ENCODE peak calls at places on chromosomes 7 and 10, in five cellular contexts. One of them, this sample, is unnamed.

GRCh38 chr10:130080461-130080814 is 30.2 kb downstream of the C10orf143 start:
- DNase-seq in T follicular helper cell: no peak
- DNase-seq in NCI-H1105 treated with DMSO at 0.1 percent for 48 hours: no peak
- DNase-seq in left ventricle myocardium inferior: no peak
- DNase-seq in amygdala: no peak
- DNase-seq in this sample: no peak

GRCh38 chr10:76388321-76388720 is 956.9 kb downstream of the LRMDA start:
- DNase-seq in amygdala: no peak
- DNase-seq in T follicular helper cell: no peak
- DNase-seq in NCI-H1105 treated with DMSO at 0.1 percent for 48 hours: no peak
- DNase-seq in left ventricle myocardium inferior: no peak
- DNase-seq in this sample: peak; percentile 34

GRCh38 chr7:46468753-46469356 is 547.8 kb upstream of the IGFBP3 start:
- DNase-seq in NCI-H1105 treated with DMSO at 0.1 percent for 48 hours: no peak
- DNase-seq in amygdala: no peak
- DNase-seq in left ventricle myocardium inferior: no peak
- DNase-seq in T follicular helper cell: no peak
- DNase-seq in this sample: no peak

GRCh38 chr10:63494951-63495350 is 26.2 kb upstream of the REEP3 start:
- DNase-seq in NCI-H1105 treated with DMSO at 0.1 percent for 48 hours: no peak
- DNase-seq in T follicular helper cell: no peak
- DNase-seq in amygdala: no peak
- DNase-seq in left ventricle myocardium inferior: no peak
- DNase-seq in this sample: no peak

GRCh38 chr10:79182763-79183467 is 114.1 kb downstream of the ZMIZ1 start:
- DNase-seq in NCI-H1105 treated with DMSO at 0.1 percent for 48 hours: no peak
- DNase-seq in amygdala: no peak
- DNase-seq in left ventricle myocardium inferior: no peak
- DNase-seq in T follicular helper cell: no peak
- DNase-seq in this sample: no peak

GRCh38 chr10:34049887-34050286 is 715.4 kb upstream of the NRP1 start:
- DNase-seq in NCI-H1105 treated with DMSO at 0.1 percent for 48 hours: no peak
- DNase-seq in amygdala: no peak
- DNase-seq in T follicular helper cell: no peak
- DNase-seq in left ventricle myocardium inferior: no peak
- DNase-seq in this sample: no peak

GRCh38 chr10:103812004-103812403 is 43.4 kb downstream of the SH3PXD2A start:
- DNase-seq in left ventricle myocardium inferior: no peak
- DNase-seq in NCI-H1105 treated with DMSO at 0.1 percent for 48 hours: no peak
- DNase-seq in T follicular helper cell: no peak
- DNase-seq in amygdala: no peak
- DNase-seq in this sample: no peak

GRCh38 chr10:101142533-101143353 is 11.6 kb downstream of the TLX1 start:
- DNase-seq in T follicular helper cell: no peak
- DNase-seq in amygdala: no peak
- DNase-seq in left ventricle myocardium inferior: no peak
- DNase-seq in NCI-H1105 treated with DMSO at 0.1 percent for 48 hours: no peak
- DNase-seq in this sample: no peak

GRCh38 chr7:36827914-36828313 is 103.6 kb upstream of the AOAH start:
- DNase-seq in amygdala: no peak
- DNase-seq in NCI-H1105 treated with DMSO at 0.1 percent for 48 hours: no peak
- DNase-seq in left ventricle myocardium inferior: no peak
- DNase-seq in T follicular helper cell: no peak
- DNase-seq in this sample: no peak

GRCh38 chr7:44112997-44113763 is 9.0 kb downstream of the AEBP1 start:
- DNase-seq in amygdala: no peak
- DNase-seq in left ventricle myocardium inferior: no peak
- DNase-seq in T follicular helper cell: no peak
- DNase-seq in NCI-H1105 treated with DMSO at 0.1 percent for 48 hours: peak; percentile 81
- DNase-seq in this sample: no peak

GRCh38 chr10:29501692-29502091 is 133.1 kb downstream of the SVIL start:
- DNase-seq in NCI-H1105 treated with DMSO at 0.1 percent for 48 hours: no peak
- DNase-seq in amygdala: no peak
- DNase-seq in left ventricle myocardium inferior: no peak
- DNase-seq in T follicular helper cell: no peak
- DNase-seq in this sample: no peak

GRCh38 chr10:58436071-58436470 is 50.9 kb downstream of the TFAM start:
- DNase-seq in left ventricle myocardium inferior: no peak
- DNase-seq in T follicular helper cell: no peak
- DNase-seq in NCI-H1105 treated with DMSO at 0.1 percent for 48 hours: peak; percentile 5
- DNase-seq in amygdala: no peak
- DNase-seq in this sample: no peak

GRCh38 chr7:71486856-71487628 is 355.1 kb downstream of the GALNT17 start:
- DNase-seq in NCI-H1105 treated with DMSO at 0.1 percent for 48 hours: no peak
- DNase-seq in left ventricle myocardium inferior: peak; percentile 18
- DNase-seq in T follicular helper cell: no peak
- DNase-seq in amygdala: no peak
- DNase-seq in this sample: peak; percentile 41

GRCh38 chr10:47419421-47419820 is 35.3 kb upstream of the ZNF488 start:
- DNase-seq in T follicular helper cell: no peak
- DNase-seq in left ventricle myocardium inferior: no peak
- DNase-seq in amygdala: no peak
- DNase-seq in NCI-H1105 treated with DMSO at 0.1 percent for 48 hours: no peak
- DNase-seq in this sample: no peak

GRCh38 chr10:97412891-97413304 is 11.8 kb upstream of the RRP12 start:
- DNase-seq in T follicular helper cell: no peak
- DNase-seq in NCI-H1105 treated with DMSO at 0.1 percent for 48 hours: no peak
- DNase-seq in amygdala: no peak
- DNase-seq in left ventricle myocardium inferior: no peak
- DNase-seq in this sample: no peak

GRCh38 chr10:43203491-43204393 is 63.1 kb downstream of the RASGEF1A start:
- DNase-seq in left ventricle myocardium inferior: no peak
- DNase-seq in NCI-H1105 treated with DMSO at 0.1 percent for 48 hours: no peak
- DNase-seq in T follicular helper cell: no peak
- DNase-seq in amygdala: no peak
- DNase-seq in this sample: no peak

GRCh38 chr10:104300736-104301292 is 31.8 kb downstream of the GSTO2 start:
- DNase-seq in NCI-H1105 treated with DMSO at 0.1 percent for 48 hours: peak; percentile 76
- DNase-seq in left ventricle myocardium inferior: peak; percentile 75
- DNase-seq in amygdala: peak; percentile 61
- DNase-seq in T follicular helper cell: no peak
- DNase-seq in this sample: peak; percentile 93

GRCh38 chr7:44761207-44762161 is 12.8 kb downstream of the ZMIZ2 start:
- DNase-seq in amygdala: no peak
- DNase-seq in T follicular helper cell: no peak
- DNase-seq in left ventricle myocardium inferior: peak; percentile 73
- DNase-seq in NCI-H1105 treated with DMSO at 0.1 percent for 48 hours: no peak
- DNase-seq in this sample: no peak

GRCh38 chr10:112698774-112699173 is 251.3 kb upstream of the TCF7L2 start:
- DNase-seq in left ventricle myocardium inferior: no peak
- DNase-seq in T follicular helper cell: no peak
- DNase-seq in amygdala: no peak
- DNase-seq in NCI-H1105 treated with DMSO at 0.1 percent for 48 hours: no peak
- DNase-seq in this sample: no peak

GRCh38 chr10:117745301-117745700 is 202.8 kb downstream of the EMX2 start:
- DNase-seq in amygdala: no peak
- DNase-seq in left ventricle myocardium inferior: no peak
- DNase-seq in T follicular helper cell: no peak
- DNase-seq in NCI-H1105 treated with DMSO at 0.1 percent for 48 hours: no peak
- DNase-seq in this sample: no peak

GRCh38 chr10:27285093-27285492 is 44.5 kb upstream of the ACBD5 start:
- DNase-seq in left ventricle myocardium inferior: no peak
- DNase-seq in amygdala: no peak
- DNase-seq in T follicular helper cell: no peak
- DNase-seq in NCI-H1105 treated with DMSO at 0.1 percent for 48 hours: no peak
- DNase-seq in this sample: no peak

GRCh38 chr10:1171182-1171581 is 115.0 kb downstream of the WDR37 start:
- DNase-seq in T follicular helper cell: no peak
- DNase-seq in left ventricle myocardium inferior: no peak
- DNase-seq in NCI-H1105 treated with DMSO at 0.1 percent for 48 hours: no peak
- DNase-seq in amygdala: no peak
- DNase-seq in this sample: no peak

GRCh38 chr10:80500572-80501380 is 36.9 kb upstream of the SH2D4B start:
- DNase-seq in amygdala: no peak
- DNase-seq in T follicular helper cell: no peak
- DNase-seq in left ventricle myocardium inferior: peak; percentile 74
- DNase-seq in NCI-H1105 treated with DMSO at 0.1 percent for 48 hours: no peak
- DNase-seq in this sample: no peak

GRCh38 chr7:108114117-108114841 is 15.9 kb downstream of the LAMB4 start:
- DNase-seq in T follicular helper cell: no peak
- DNase-seq in left ventricle myocardium inferior: no peak
- DNase-seq in NCI-H1105 treated with DMSO at 0.1 percent for 48 hours: peak; percentile 71
- DNase-seq in amygdala: no peak
- DNase-seq in this sample: no peak

GRCh38 chr7:28953628-28954027 is 4.5 kb downstream of the TRIL start:
- DNase-seq in amygdala: no peak
- DNase-seq in NCI-H1105 treated with DMSO at 0.1 percent for 48 hours: peak; percentile 11
- DNase-seq in left ventricle myocardium inferior: no peak
- DNase-seq in T follicular helper cell: no peak
- DNase-seq in this sample: peak; percentile 19